ENCODE peak calls at places on chromosomes 2 and 18, in four cellular contexts. I, U, D and T are unnamed samples.

GRCh38 chr2:168237741-168238140 is 9.7 kb downstream of the STK39 start:
- DNase-seq in I (no peak), U (no peak), D (no peak), T (no peak)

GRCh38 chr2:84713441-84713840 is 167.4 kb downstream of the TRABD2A start:
- DNase-seq in I (no peak), U (no peak), D (no peak), T (no peak)

GRCh38 chr18:24937624-24938285 is 414.2 kb downstream of the ZNF521 start:
- DNase-seq in I (no peak), U (no peak), D (no peak), T (no peak)

GRCh38 chr18:75836516-75836915 is 409.0 kb upstream of the SMIM21 start:
- DNase-seq in I (no peak), U (no peak), D (no peak), T (no peak)

GRCh38 chr2:195411219-195411687 is 245.8 kb upstream of the SLC39A10 start:
- DNase-seq in I (no peak), U (no peak), D (no peak), T (no peak)

GRCh38 chr18:45724591-45724990 is 610 bp downstream of the SLC14A1 start:
- DNase-seq in I (no peak), U (no peak), D (no peak), T (no peak)

GRCh38 chr2:176817061-176817565 is 395.5 kb upstream of the HNRNPA3 start:
- DNase-seq in I (peak), U (peak), D (peak), T (peak)

GRCh38 chr2:168798076-168798887 is 4.2 kb upstream of the NOSTRIN start:
- DNase-seq in I (peak), U (no peak), D (peak), T (no peak)

GRCh38 chr2:240961878-240962277 is 36.5 kb upstream of the SNED1 start:
- DNase-seq in I (no peak), U (peak), D (no peak), T (no peak)

GRCh38 chr2:234211797-234212196 is 161.3 kb downstream of the SPP2 start:
- DNase-seq in I (no peak), U (no peak), D (no peak), T (no peak)

GRCh38 chr18:23141022-23141999 is 6.0 kb downstream of the CABLES1 start:
- DNase-seq in I (no peak), U (peak), D (no peak), T (no peak)

GRCh38 chr2:241258505-241259160 is 56.8 kb downstream of the HDLBP start:
- DNase-seq in I (no peak), U (no peak), D (no peak), T (no peak)

GRCh38 chr2:207385903-207386302 is 143.9 kb upstream of the CREB1 start:
- DNase-seq in I (no peak), U (no peak), D (no peak), T (no peak)

GRCh38 chr18:42182728-42183700 is 228.0 kb downstream of the PIK3C3 start:
- DNase-seq in I (no peak), U (no peak), D (no peak), T (no peak)

GRCh38 chr2:231575612-231576256 is 16.9 kb upstream of the TEX44 start:
- DNase-seq in I (no peak), U (no peak), D (no peak), T (no peak)

GRCh38 chr18:30971338-30971956 is 71.1 kb downstream of the DSC3 start:
- DNase-seq in I (peak), U (peak), D (peak), T (peak)

GRCh38 chr2:37713258-37713700 is 41.8 kb upstream of the CDC42EP3 start:
- DNase-seq in I (no peak), U (no peak), D (no peak), T (no peak)

GRCh38 chr2:202016579-202017227 is 17.0 kb upstream of the FZD7 start:
- DNase-seq in I (no peak), U (no peak), D (no peak), T (no peak)

GRCh38 chr18:79914614-79915160 is 36.8 kb downstream of the SLC66A2 start:
- DNase-seq in I (no peak), U (no peak), D (no peak), T (no peak)

GRCh38 chr2:23164173-23164572 is 220.8 kb upstream of the KLHL29 start:
- DNase-seq in I (no peak), U (no peak), D (no peak), T (no peak)

GRCh38 chr18:29653816-29654215 is 1388.7 kb downstream of the DSC3 start:
- DNase-seq in I (no peak), U (no peak), D (no peak), T (no peak)

GRCh38 chr18:52287151-52287550 is 52.8 kb upstream of the DCC start:
- DNase-seq in I (no peak), U (no peak), D (peak), T (no peak)

GRCh38 chr2:101704816-101705565 is 7.5 kb downstream of the MAP4K4 start:
- DNase-seq in I (no peak), U (no peak), D (no peak), T (no peak)

GRCh38 chr18:23824704-23825103 is 135.5 kb downstream of the LAMA3 start:
- DNase-seq in I (no peak), U (no peak), D (no peak), T (no peak)

GRCh38 chr18:45837283-45838070 is 12.0 kb downstream of the SIGLEC15 start:
- DNase-seq in I (peak), U (peak), D (peak), T (no peak)

GRCh38 chr2:118835739-118836410 is 11.6 kb downstream of the EN1 start:
- DNase-seq in I (peak), U (no peak), D (peak), T (no peak)

GRCh38 chr2:170227467-170228075 is 49.6 kb downstream of the MYO3B start:
- DNase-seq in I (no peak), U (no peak), D (no peak), T (no peak)

GRCh38 chr2:240785424-240786335 is 34.3 kb downstream of the KIF1A start:
- DNase-seq in I (no peak), U (no peak), D (no peak), T (no peak)

GRCh38 chr2:122478108-122478507 is 722.7 kb downstream of the TSN start:
- DNase-seq in I (no peak), U (no peak), D (no peak), T (no peak)

GRCh38 chr2:20622731-20623130 is 28.2 kb downstream of the HS1BP3 start:
- DNase-seq in I (no peak), U (peak), D (no peak), T (no peak)
- TF ChIP-seq EZH2phosphoT487 in I (no peak), U (no peak), D (no peak), T (no peak)

GRCh38 chr2:225040862-225041209 is 1.4 kb downstream of the DOCK10 start:
- DNase-seq in I (peak), U (peak), D (no peak), T (peak)

GRCh38 chr2:225038076-225038571 is 4.1 kb downstream of the DOCK10 start:
- DNase-seq in I (no peak), U (no peak), D (peak), T (no peak)

GRCh38 chr2:225041871-225042799 is at the start of gene DOCK10:
- DNase-seq in I (peak), U (peak), D (peak), T (peak)

GRCh38 chr2:225041210-225041870 is 928 bp downstream of the DOCK10 start:
- DNase-seq in I (peak), U (peak), D (peak), T (peak)

GRCh38 chr2:225042800-225043167 is 516 bp upstream of the DOCK10 start:
- DNase-seq in I (no peak), U (no peak), D (peak), T (no peak)
- TF ChIP-seq CTCF in I (no peak), U (no peak), D (no peak), T (no peak)

GRCh38 chr2:222598611-222599010 is 57.3 kb downstream of the FARSB start:
- DNase-seq in I (no peak), U (no peak), D (no peak), T (no peak)
- TF ChIP-seq EZH2phosphoT487 in I (no peak), U (no peak), D (no peak), T (no peak)

GRCh38 chr2:236569593-236569973 is at the start of gene ACKR3:
- DNase-seq in I (peak), U (peak), D (peak), T (peak)
- TF ChIP-seq CTCF in I (peak), U (peak), D (peak), T (peak)